ENCODE peak calls at places on chromosomes 7 and 10, in six cellular contexts. N is neural progenitor cell; W is CD4-positive, CD25-positive, alpha-beta regulatory T cell; G is mesendoderm; O is dorsolateral prefrontal cortex; U is GM23338. J is an unnamed sample.

GRCh38 chr7:135905355-135905754 is 71.8 kb downstream of the MTPN start:
- DNase-seq in N (no peak), W (no peak), G (no peak), O (no peak), U (no peak), J (no peak)

GRCh38 chr7:30310674-30311362 is 26.4 kb downstream of the ZNRF2 start:
- DNase-seq in N (no peak), W (no peak), G (no peak), O (no peak), U (no peak), J (no peak)

GRCh38 chr10:43599333-43599732 is 6.9 kb upstream of the ZNF485 start:
- DNase-seq in N (no peak), W (no peak), G (no peak), O (no peak), U (no peak), J (no peak)

GRCh38 chr10:69338547-69339450 is 60.5 kb downstream of the HK1 start:
- DNase-seq in N (no peak), W (no peak), G (no peak), O (no peak), U (no peak), J (no peak)

GRCh38 chr10:79209831-79210230 is 137.4 kb upstream of the PPIF start:
- DNase-seq in N (no peak), W (no peak), G (no peak), O (no peak), U (no peak), J (no peak)

GRCh38 chr7:28301148-28301641 is 111.1 kb upstream of the CREB5 start:
- DNase-seq in N (no peak), W (no peak), G (no peak), O (no peak), U (no peak), J (peak)

GRCh38 chr7:151863386-151864079 is 13.4 kb downstream of the PRKAG2 start:
- DNase-seq in N (peak), W (no peak), G (peak), O (no peak), U (peak), J (no peak)

GRCh38 chr7:27303021-27303420 is 60.4 kb downstream of the EVX1 start:
- DNase-seq in N (no peak), W (no peak), G (no peak), O (no peak), U (no peak), J (peak)

GRCh38 chr7:33667261-33667660 is 238.1 kb upstream of the BMPER start:
- DNase-seq in N (no peak), W (no peak), G (no peak), O (no peak), U (no peak), J (no peak)

GRCh38 chr7:841943-842342 is 9.7 kb downstream of the SUN1 start:
- DNase-seq in N (no peak), W (no peak), G (no peak), O (no peak), U (no peak), J (no peak)

GRCh38 chr7:5692112-5692844 is 89.2 kb downstream of the RNF216 start:
- DNase-seq in N (no peak), W (no peak), G (no peak), O (no peak), U (no peak), J (peak)

GRCh38 chr10:104255244-104255981 is 721 bp downstream of the GSTO1 start:
- DNase-seq in N (peak), W (no peak), G (peak), O (no peak), U (peak), J (peak)

GRCh38 chr10:32232378-32232777 is 114.6 kb downstream of the EPC1 start:
- DNase-seq in N (no peak), W (no peak), G (peak), O (no peak), U (peak), J (no peak)

GRCh38 chr7:121214652-121215051 is 114.1 kb upstream of the WNT16 start:
- DNase-seq in N (no peak), W (no peak), G (no peak), O (no peak), U (no peak), J (no peak)

GRCh38 chr10:59864141-59864962 is 42.0 kb downstream of the CCDC6 start:
- DNase-seq in N (no peak), W (no peak), G (no peak), O (no peak), U (no peak), J (no peak)

GRCh38 chr7:41520445-41520844 is 182.4 kb downstream of the INHBA start:
- DNase-seq in N (no peak), W (no peak), G (peak), O (no peak), U (no peak), J (no peak)

GRCh38 chr10:114603303-114603702 is 54.8 kb downstream of the ABLIM1 start:
- DNase-seq in N (no peak), W (no peak), G (no peak), O (no peak), U (no peak), J (no peak)

GRCh38 chr10:8404721-8405120 is 350.2 kb downstream of the GATA3 start:
- DNase-seq in N (no peak), W (peak), G (no peak), O (no peak), U (no peak), J (no peak)

GRCh38 chr10:47370878-47371277 is 13.2 kb downstream of the ZNF488 start:
- DNase-seq in N (no peak), W (no peak), G (no peak), O (no peak), U (no peak), J (no peak)

GRCh38 chr10:103177123-103177522 is 15.9 kb downstream of the NT5C2 start:
- DNase-seq in N (no peak), W (no peak), G (no peak), O (no peak), U (no peak), J (no peak)
- H3K27ac ChIP-seq in N (no peak), W (no peak), G (no peak), O (no peak), U (peak), J (no peak)

DNA sequence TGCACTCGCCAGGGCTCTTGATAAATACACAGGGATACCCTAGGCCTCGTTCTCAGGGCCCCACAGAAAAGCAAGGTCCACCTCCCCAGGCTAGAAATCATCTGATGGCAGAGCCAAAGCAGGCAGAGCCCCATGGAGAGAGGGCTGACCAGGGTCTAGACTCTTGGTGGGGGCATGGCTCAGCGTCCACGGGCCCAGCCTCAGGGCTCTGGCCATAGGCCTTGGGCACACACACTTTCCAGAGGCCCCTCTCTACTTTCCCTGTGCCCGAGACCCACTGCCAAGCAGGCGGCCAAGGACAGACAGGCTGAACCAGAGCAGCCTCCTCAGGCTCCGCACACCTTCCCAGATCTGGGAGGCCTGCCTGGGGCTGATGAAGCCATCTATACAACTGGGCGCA is 64.8 kb downstream of the FAM53B start:
- DNase-seq in N (no peak), W (no peak), G (no peak), O (no peak), U (no peak), J (no peak)
- H3K27ac ChIP-seq in N (no peak), W (peak), G (no peak), O (peak), U (no peak), J (no peak)

DNA sequence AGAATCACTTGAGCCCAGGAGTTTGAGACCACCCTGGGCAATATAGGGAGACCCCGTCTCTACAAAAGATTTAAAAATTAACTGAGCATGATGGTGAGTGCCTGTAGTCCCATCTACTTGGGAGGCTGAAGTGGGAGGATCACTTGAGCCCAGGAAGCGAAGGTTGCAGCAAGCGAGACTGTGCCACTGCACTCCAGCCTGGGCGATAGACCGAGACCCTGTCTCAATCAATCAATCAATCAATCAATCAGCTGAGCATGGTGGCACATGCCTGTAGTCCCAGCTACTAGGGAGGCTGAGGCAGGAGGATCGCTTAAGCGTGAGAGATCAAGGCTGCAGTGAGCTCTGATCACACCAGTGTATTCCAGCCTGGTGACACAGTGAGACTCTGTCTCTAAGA is 40.5 kb downstream of the DNAJB12 start:
- DNase-seq in N (no peak), W (no peak), G (no peak), O (no peak), U (no peak), J (no peak)
- H3K27ac ChIP-seq in N (no peak), W (no peak), G (no peak), O (no peak), U (peak), J (peak)

DNA sequence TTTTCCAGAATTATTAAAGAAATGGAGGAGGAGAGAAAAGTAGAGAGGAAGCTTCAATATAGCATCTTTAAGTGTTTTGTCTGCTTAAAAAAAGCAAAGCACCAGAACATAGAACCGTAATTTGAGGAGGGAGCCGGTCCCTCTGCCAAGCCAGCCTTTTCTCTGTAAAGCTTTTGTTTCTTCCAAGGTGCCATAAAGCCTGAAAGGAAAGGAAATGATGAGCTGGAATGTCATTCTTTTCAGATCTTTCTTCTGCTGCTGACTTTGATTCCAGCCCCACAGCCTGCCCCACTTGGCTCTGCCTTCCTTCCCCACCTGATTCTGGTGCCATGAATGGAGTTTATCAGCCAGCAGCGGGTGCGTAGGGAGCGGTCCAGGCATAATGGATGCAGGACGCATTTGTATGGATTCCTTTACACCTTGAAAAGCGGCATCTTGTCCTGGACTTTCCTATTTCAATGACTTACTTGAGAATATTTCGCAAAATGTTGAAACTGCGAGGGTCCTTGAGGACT is 569.6 kb upstream of the MGMT start:
- DNase-seq in N (peak), W (no peak), G (peak), O (no peak), U (peak), J (no peak)
- H3K27ac ChIP-seq in N (no peak), W (no peak), G (no peak), O (no peak), U (no peak), J (peak)

GRCh38 chr7:69599879-69600764 is 1.8 kb downstream of the AUTS2 start:
- DNase-seq in N (peak), W (no peak), G (peak), O (no peak), U (peak), J (peak)
- H3K27ac ChIP-seq in N (no peak), W (no peak), G (no peak), O (no peak), U (no peak), J (peak)

DNA sequence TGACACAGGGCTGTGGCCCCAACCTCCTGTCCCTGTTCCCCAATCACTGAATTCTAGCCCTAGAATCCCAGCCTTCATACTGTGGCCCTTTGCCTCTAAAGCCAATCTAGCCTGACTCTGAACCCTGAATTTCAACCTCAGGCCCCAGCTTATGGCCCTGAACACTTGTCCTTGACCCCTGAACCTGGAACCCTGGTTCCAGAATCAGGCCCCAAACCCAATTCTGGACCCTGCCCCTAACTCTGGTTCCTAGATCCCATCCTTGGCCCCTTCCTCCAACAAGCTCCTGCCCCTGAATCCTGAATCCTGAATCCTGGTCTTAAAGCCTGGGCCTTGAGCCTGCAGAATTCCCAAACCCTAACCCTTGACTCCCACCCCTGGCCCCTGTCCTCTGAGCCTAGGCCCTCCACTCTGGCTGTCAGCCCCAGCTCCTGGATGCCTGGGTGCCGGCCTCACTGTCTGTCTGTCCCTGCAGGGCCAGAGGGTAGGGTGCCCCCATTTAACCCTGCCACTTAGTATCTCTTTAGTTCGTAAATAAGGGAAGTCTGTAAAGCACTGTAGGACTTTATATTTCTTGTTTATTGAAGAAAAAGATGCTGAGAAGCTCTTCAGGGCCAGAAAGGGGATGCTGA is 1.3 kb downstream of the INPP5A start:
- DNase-seq in N (no peak), W (no peak), G (no peak), O (peak), U (no peak), J (no peak)
- H3K27ac ChIP-seq in N (no peak), W (peak), G (no peak), O (peak), U (no peak), J (peak)

GRCh38 chr7:56033671-56034432 is 17.4 kb downstream of the PSPH start:
- DNase-seq in N (peak), W (peak), G (peak), O (peak), U (peak), J (peak)
- H3K27ac ChIP-seq in N (peak), W (peak), G (peak), O (no peak), U (peak), J (peak)

J was measured in prostate gland.